ENCODE peak calls at places on chromosome 21, in nine cellular contexts. K is HCT116; P is trophoblast cell; W is left ventricle myocardium inferior; E is GM23248; I is GM23338; V is CD8-positive, alpha-beta T cell; Y is IMR-90; S is Karpas-422. L is an unnamed sample.

GRCh38 chr21:27189870-27190269 is 223.0 kb upstream of the ADAMTS5 start:
- DNase-seq in K (no peak), P (no peak), W (no peak), E (no peak), I (no peak), V (no peak), Y (no peak), S (no peak), L (no peak)

GRCh38 chr21:39924577-39925308 is 57.5 kb downstream of the PCP4 start:
- DNase-seq in K (no peak), P (no peak), W (no peak), E (no peak), I (peak), V (no peak), Y (no peak), S (peak), L (no peak)

GRCh38 chr21:27807596-27807995 is 840.7 kb upstream of the ADAMTS5 start:
- DNase-seq in K (no peak), P (no peak), W (no peak), E (no peak), I (no peak), V (no peak), Y (peak), S (no peak), L (no peak)

GRCh38 chr21:26001356-26001755 is 169.2 kb downstream of the APP start:
- DNase-seq in K (no peak), P (no peak), W (no peak), E (no peak), I (no peak), V (no peak), Y (no peak), S (peak), L (no peak)

GRCh38 chr21:21182401-21182800 is 184.2 kb downstream of the NCAM2 start:
- DNase-seq in K (no peak), P (no peak), W (no peak), E (no peak), I (no peak), V (no peak), Y (no peak), S (no peak), L (no peak)

GRCh38 chr21:30044447-30045064 is 104.8 kb upstream of the GRIK1 start:
- DNase-seq in K (no peak), P (no peak), W (no peak), E (peak), I (peak), V (no peak), Y (peak), S (peak), L (no peak)

GRCh38 chr21:39318091-39318959 is 4.9 kb upstream of the BRWD1 start:
- DNase-seq in K (no peak), P (peak), W (no peak), E (no peak), I (no peak), V (no peak), Y (no peak), S (peak), L (no peak)

GRCh38 chr21:37647781-37648180 is 268.5 kb downstream of the KCNJ6 start:
- DNase-seq in K (no peak), P (no peak), W (no peak), E (no peak), I (no peak), V (no peak), Y (no peak), S (no peak), L (no peak)

GRCh38 chr21:34809822-34810221 is 141.0 kb downstream of the CLIC6 start:
- DNase-seq in K (no peak), P (no peak), W (no peak), E (no peak), I (no peak), V (no peak), Y (no peak), S (no peak), L (no peak)
- H3K27ac ChIP-seq in K (no peak), P (peak), W (no peak), E (peak), I (no peak), V (no peak), Y (peak), S (no peak), L (no peak)

GRCh38 chr21:42527127-42527488 is 13.5 kb downstream of the SLC37A1 start:
- DNase-seq in K (no peak), P (no peak), W (no peak), E (no peak), I (no peak), V (no peak), Y (no peak), S (no peak), L (no peak)
- H3K27ac ChIP-seq in K (no peak), P (no peak), W (peak), E (no peak), I (no peak), V (peak), Y (no peak), S (peak), L (no peak)

GRCh38 chr21:16239659-16240265 is 510.0 kb downstream of the USP25 start:
- DNase-seq in K (no peak), P (peak), W (no peak), E (no peak), I (no peak), V (no peak), Y (no peak), S (no peak), L (no peak)

GRCh38 chr21:16241500-16241963 is 511.8 kb downstream of the USP25 start:
- DNase-seq in K (no peak), P (no peak), W (no peak), E (no peak), I (peak), V (no peak), Y (no peak), S (no peak), L (no peak)

GRCh38 chr21:16248705-16249104 is 518.9 kb downstream of the USP25 start:
- DNase-seq in K (no peak), P (no peak), W (no peak), E (no peak), I (no peak), V (no peak), Y (no peak), S (no peak), L (no peak)

GRCh38 chr21:16241021-16241420 is 511.2 kb downstream of the USP25 start:
- DNase-seq in K (no peak), P (no peak), W (no peak), E (peak), I (no peak), V (no peak), Y (no peak), S (no peak), L (no peak)

DNA sequence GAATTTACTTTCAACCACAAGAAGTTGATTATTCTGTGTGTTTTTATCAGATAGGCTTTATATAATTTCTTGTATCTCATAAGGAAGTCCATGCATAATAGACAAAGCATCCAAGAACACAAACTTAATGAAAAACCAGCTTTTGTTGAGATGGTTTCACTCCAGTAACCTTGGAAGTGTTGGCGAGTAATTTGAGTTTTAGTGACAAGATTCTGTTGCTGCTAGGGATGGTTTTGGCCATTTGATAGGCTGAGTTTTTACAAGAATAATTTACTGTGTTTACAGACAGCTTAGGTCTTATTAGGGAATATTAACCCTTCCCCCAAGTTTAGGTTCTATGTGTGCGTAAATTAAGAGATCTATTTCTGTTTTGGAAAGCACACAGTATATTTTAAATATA is 513.6 kb downstream of the USP25 start:
- DNase-seq in K (no peak), P (no peak), W (no peak), E (no peak), I (no peak), V (no peak), Y (no peak), S (no peak), L (no peak)
- H3K27ac ChIP-seq in K (no peak), P (no peak), W (no peak), E (no peak), I (no peak), V (no peak), Y (no peak), S (no peak), L (no peak)

GRCh38 chr21:34594566-34595234 is 20.2 kb downstream of the RCAN1 start:
- DNase-seq in K (no peak), P (peak), W (no peak), E (no peak), I (no peak), V (no peak), Y (no peak), S (no peak), L (no peak)

GRCh38 chr21:34595457-34595856 is 19.5 kb downstream of the RCAN1 start:
- DNase-seq in K (no peak), P (peak), W (no peak), E (no peak), I (no peak), V (no peak), Y (no peak), S (no peak), L (no peak)

GRCh38 chr21:34593423-34593822 is 21.5 kb downstream of the RCAN1 start:
- DNase-seq in K (no peak), P (no peak), W (no peak), E (no peak), I (no peak), V (no peak), Y (no peak), S (no peak), L (no peak)

GRCh38 chr21:34592573-34592972 is 22.3 kb downstream of the RCAN1 start:
- DNase-seq in K (no peak), P (no peak), W (no peak), E (no peak), I (no peak), V (no peak), Y (no peak), S (no peak), L (no peak)

DNA sequence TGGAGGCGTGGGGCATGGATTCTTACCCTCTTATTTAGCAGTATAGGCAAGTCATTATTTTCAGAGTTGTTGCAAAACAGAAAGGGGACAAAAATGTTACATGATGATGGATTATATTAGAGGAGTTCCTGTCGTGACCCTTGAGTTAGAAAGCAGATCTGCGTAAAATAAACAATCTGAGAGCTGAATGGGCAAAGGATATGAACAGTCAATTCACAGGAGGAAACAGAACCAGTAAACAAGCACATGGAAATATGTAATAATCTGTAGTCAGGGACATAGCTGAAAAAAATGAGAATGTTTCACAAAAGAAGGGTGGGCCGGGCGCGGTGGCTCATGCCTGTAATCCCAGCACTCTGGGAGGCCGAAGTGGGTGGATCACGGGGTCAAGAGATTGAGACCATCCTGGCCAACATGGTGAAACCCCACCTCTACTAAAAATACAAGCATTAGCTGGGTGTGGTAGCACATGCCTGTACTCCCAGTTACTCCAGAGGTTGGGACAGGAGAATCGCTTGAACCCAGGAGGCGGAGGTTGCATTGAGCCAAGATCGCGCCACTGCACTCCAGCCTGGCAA is 20.9 kb downstream of the RCAN1 start:
- DNase-seq in K (no peak), P (no peak), W (no peak), E (no peak), I (no peak), V (no peak), Y (no peak), S (no peak), L (no peak)
- H3K27ac ChIP-seq in K (no peak), P (no peak), W (peak), E (no peak), I (no peak), V (no peak), Y (no peak), S (no peak), L (no peak)

GRCh38 chr21:44866780-44867179 is 6.7 kb downstream of the PTTG1IP start:
- DNase-seq in K (no peak), P (peak), W (no peak), E (peak), I (no peak), V (no peak), Y (peak), S (no peak), L (no peak)
- H3K27ac ChIP-seq in K (no peak), P (peak), W (no peak), E (peak), I (no peak), V (no peak), Y (peak), S (no peak), L (no peak)

DNA sequence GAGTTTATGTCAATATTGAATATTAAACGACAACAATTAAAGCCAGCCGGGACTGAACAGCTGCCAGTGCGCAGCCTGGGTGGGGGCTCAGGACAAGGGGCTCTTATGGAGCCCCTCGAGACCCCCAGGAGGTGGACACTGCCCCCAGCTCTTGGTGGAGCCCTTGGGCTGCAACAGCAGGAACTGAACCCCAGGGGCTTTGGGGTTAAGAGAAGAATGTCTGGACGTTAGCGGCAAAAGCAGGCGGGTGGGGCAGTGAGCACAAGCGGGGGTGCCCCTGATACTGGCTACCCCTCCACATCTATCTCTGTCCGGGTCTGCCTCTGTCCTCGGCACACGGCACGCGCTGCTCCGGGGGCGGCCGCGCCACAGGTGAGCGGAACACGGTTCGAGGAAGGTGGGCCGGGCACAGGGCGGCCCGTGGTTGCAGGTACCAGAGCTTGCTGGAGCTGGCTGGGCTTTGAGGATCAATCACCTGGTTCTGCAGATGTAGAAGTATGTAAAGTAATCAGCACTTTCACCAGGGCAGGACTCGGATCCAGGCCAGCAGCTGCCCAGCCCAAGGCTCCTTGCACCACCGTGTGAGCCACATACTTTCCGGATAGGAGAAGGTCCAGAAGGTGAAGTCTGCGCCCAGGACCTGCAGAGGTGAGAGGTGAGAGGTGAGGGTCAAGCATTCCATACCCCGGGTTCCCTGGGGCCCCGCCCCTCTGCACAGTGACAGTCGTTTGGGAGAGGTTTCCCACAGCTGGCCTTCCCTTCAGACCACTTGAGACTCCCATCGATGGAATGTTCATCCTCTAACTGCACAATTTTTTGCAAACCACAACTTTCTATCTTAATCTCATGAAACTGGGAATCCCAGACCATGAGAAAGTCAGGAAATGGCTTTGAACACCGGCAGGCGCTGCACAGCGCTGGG is 12.4 kb upstream of the POFUT2 start:
- DNase-seq in K (no peak), P (no peak), W (peak), E (no peak), I (no peak), V (no peak), Y (peak), S (no peak), L (no peak)
- H3K27ac ChIP-seq in K (no peak), P (peak), W (peak), E (no peak), I (no peak), V (no peak), Y (no peak), S (no peak), L (no peak)

DNA sequence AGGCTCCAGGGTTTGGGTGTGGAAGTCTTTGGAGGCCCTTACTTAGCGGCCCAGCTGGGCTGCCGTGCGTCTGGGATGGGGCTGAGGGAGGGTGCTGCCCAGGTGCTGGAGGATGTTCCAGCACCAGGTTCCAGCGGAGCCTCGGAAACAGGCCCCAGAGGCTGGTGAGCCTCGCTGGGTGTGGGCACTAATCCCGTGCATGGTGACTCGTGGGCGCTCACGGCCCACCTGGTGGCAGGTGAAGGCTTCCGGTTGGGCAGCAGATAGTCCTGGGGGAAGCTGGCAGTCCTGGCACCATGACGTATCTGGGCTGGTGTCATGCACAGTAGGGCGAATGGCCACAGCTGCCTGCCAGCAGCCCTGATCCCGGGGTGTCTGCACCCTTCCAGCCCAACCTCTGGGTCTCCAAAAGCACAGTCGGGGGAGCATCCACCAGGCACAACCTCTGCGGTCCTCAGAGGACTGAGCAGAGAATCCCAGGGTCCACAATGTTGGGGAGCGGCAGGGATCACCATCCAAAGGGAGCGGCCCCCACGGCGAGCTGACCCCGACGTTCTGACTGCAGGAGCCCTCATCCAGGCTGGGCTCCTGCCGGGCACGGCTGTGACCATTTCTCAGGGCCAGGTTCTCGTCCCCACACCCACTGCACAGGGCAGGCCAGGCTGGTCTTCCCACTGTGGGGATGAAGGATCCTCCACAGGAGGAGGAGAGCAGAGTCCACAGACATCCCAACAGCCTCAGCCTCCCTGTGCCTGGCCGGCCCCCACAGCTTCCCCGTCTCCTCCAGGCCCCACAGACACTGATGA is 25.3 kb downstream of the FTCD start:
- DNase-seq in K (no peak), P (no peak), W (peak), E (no peak), I (no peak), V (no peak), Y (no peak), S (no peak), L (no peak)
- H3K27ac ChIP-seq in K (no peak), P (no peak), W (peak), E (no peak), I (no peak), V (no peak), Y (no peak), S (no peak), L (no peak)

DNA sequence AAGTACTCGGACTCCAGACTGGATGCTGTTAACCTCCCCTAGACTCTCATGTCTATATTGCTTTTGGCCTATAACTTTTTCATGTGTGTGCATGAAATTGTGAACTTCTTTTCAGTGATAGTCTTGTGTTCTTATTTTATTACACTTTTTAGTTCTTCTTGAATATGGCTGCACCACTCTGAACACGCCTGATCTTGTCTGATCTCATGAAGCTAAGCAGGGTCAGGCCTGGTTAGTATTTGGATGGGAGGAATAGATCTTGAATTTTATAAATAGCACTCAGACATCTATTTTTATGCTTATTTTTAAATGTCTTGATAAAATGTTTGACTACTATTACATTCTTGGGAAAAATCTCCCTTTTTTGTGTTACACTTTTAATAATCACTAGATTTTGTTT is 22.4 kb downstream of the TCP10L start:
- DNase-seq in K (no peak), P (no peak), W (no peak), E (no peak), I (no peak), V (no peak), Y (no peak), S (no peak), L (no peak)
- H3K27ac ChIP-seq in K (no peak), P (no peak), W (peak), E (no peak), I (peak), V (no peak), Y (no peak), S (no peak), L (no peak)

L was measured in substantia nigra.